ENCODE peak calls at places on chromosome 20, in ten cellular contexts. U is H54; S is endothelial cell; R is effector memory CD8-positive, alpha-beta T cell; H is CD8-positive, alpha-beta memory T cell; L is Kasumi-1; W is stimulated activated CD4-positive, alpha-beta T cell treated with anti-CD3 and anti-CD28 coated beads, TNF-alpha, amount 100 ng/mL, for 4 hours; T is NCI-H345; N is foreskin keratinocyte; F is left cardiac atrium. C is an unnamed sample.

GRCh38 chr20:45826381-45827019 is 612 bp downstream of the TNNC2 start:
- DNase-seq in U (no peak), S (no peak), R (no peak), H (no peak), L (no peak), W (no peak), T (no peak), N (no peak), F (peak), C (no peak)

GRCh38 chr20:46463852-46464251 is 49.5 kb downstream of the ZNF334 start:
- DNase-seq in U (no peak), S (no peak), R (no peak), H (no peak), L (no peak), W (no peak), T (no peak), N (no peak), F (no peak), C (no peak)

GRCh38 chr20:1322511-1323245 is 6.3 kb downstream of the SDCBP2 start:
- DNase-seq in U (peak), S (no peak), R (no peak), H (no peak), L (no peak), W (no peak), T (no peak), N (peak), F (peak), C (no peak)

GRCh38 chr20:59813126-59813947 is 120.1 kb downstream of the SYCP2 start:
- DNase-seq in U (no peak), S (no peak), R (no peak), H (no peak), L (no peak), W (no peak), T (no peak), N (no peak), F (no peak), C (no peak)

GRCh38 chr20:49821381-49821780 is 8.8 kb downstream of the SLC9A8 start:
- DNase-seq in U (no peak), S (no peak), R (no peak), H (no peak), L (no peak), W (no peak), T (no peak), N (no peak), F (no peak), C (no peak)

GRCh38 chr20:47262365-47263013 is 94.0 kb downstream of the ZMYND8 start:
- DNase-seq in U (no peak), S (no peak), R (no peak), H (no peak), L (no peak), W (no peak), T (peak), N (no peak), F (no peak), C (no peak)

GRCh38 chr20:34316191-34316814 is 13.1 kb upstream of the AHCY start:
- DNase-seq in U (peak), S (no peak), R (no peak), H (no peak), L (peak), W (no peak), T (no peak), N (peak), F (no peak), C (no peak)

GRCh38 chr20:53354314-53354713 is 239.3 kb downstream of the ZNF217 start:
- DNase-seq in U (no peak), S (no peak), R (no peak), H (no peak), L (no peak), W (no peak), T (no peak), N (no peak), F (no peak), C (no peak)

GRCh38 chr20:47217482-47218446 is 138.7 kb downstream of the ZMYND8 start:
- DNase-seq in U (no peak), S (no peak), R (no peak), H (no peak), L (no peak), W (no peak), T (no peak), N (no peak), F (no peak), C (no peak)

GRCh38 chr20:4047614-4048013 is 32.3 kb upstream of the RNF24 start:
- DNase-seq in U (no peak), S (no peak), R (no peak), H (no peak), L (no peak), W (no peak), T (no peak), N (no peak), F (no peak), C (no peak)

GRCh38 chr20:54432966-54433365 is 42.4 kb upstream of the DOK5 start:
- DNase-seq in U (no peak), S (no peak), R (no peak), H (no peak), L (no peak), W (no peak), T (no peak), N (no peak), F (no peak), C (no peak)

GRCh38 chr20:35207950-35208611 is 18.4 kb upstream of the MMP24 start:
- DNase-seq in U (no peak), S (peak), R (peak), H (peak), L (peak), W (peak), T (peak), N (peak), F (peak), C (peak)

GRCh38 chr20:25000268-25000801 is 7.8 kb upstream of the APMAP start:
- DNase-seq in U (peak), S (no peak), R (no peak), H (no peak), L (no peak), W (no peak), T (peak), N (peak), F (peak), C (no peak)

GRCh38 chr20:57272883-57273282 is 6.4 kb upstream of the BMP7 start:
- DNase-seq in U (no peak), S (no peak), R (no peak), H (no peak), L (no peak), W (no peak), T (peak), N (no peak), F (no peak), C (no peak)

GRCh38 chr20:5831539-5832237 is 81.5 kb downstream of the SHLD1 start:
- DNase-seq in U (no peak), S (no peak), R (no peak), H (no peak), L (no peak), W (no peak), T (no peak), N (no peak), F (no peak), C (no peak)